ENCODE peak calls at places on chromosomes 5 and 9, in eight cellular contexts. One of them, this sample, is unnamed.
A peak's percentile ranks its signal among the peaks of the same experiment; 100 is the strongest.

GRCh38 chr9:86829496-86830046 is 117.7 kb downstream of the GAS1 start:
- DNase-seq in IMR-90: no peak
- DNase-seq in effector memory CD4-positive, alpha-beta T cell: no peak
- DNase-seq in CD8-positive, alpha-beta T cell: no peak
- DNase-seq in A549: no peak
- DNase-seq in cardiac muscle cell: no peak
- DNase-seq in left lung: no peak
- DNase-seq in transverse colon: no peak
- DNase-seq in this sample: no peak

GRCh38 chr9:86322973-86323644 is 31.1 kb downstream of the TUT7 start:
- DNase-seq in IMR-90: peak; percentile 83
- DNase-seq in left lung: no peak
- DNase-seq in effector memory CD4-positive, alpha-beta T cell: no peak
- DNase-seq in CD8-positive, alpha-beta T cell: no peak
- DNase-seq in cardiac muscle cell: no peak
- DNase-seq in transverse colon: no peak
- DNase-seq in A549: no peak
- DNase-seq in this sample: no peak

GRCh38 chr5:97534166-97534565 is 351.1 kb upstream of the RIOK2 start:
- DNase-seq in transverse colon: peak; percentile 26
- DNase-seq in effector memory CD4-positive, alpha-beta T cell: no peak
- DNase-seq in A549: peak; percentile 56
- DNase-seq in CD8-positive, alpha-beta T cell: no peak
- DNase-seq in left lung: no peak
- DNase-seq in IMR-90: peak; percentile 94
- DNase-seq in cardiac muscle cell: peak; percentile 52
- DNase-seq in this sample: no peak

GRCh38 chr5:11468334-11469039 is 435.8 kb downstream of the CTNND2 start:
- DNase-seq in CD8-positive, alpha-beta T cell: no peak
- DNase-seq in effector memory CD4-positive, alpha-beta T cell: no peak
- DNase-seq in cardiac muscle cell: no peak
- DNase-seq in left lung: no peak
- DNase-seq in A549: no peak
- DNase-seq in IMR-90: no peak
- DNase-seq in transverse colon: no peak
- DNase-seq in this sample: no peak

GRCh38 chr5:103510851-103511553 is 51.6 kb downstream of the NUDT12 start:
- DNase-seq in cardiac muscle cell: no peak
- DNase-seq in effector memory CD4-positive, alpha-beta T cell: no peak
- DNase-seq in transverse colon: no peak
- DNase-seq in left lung: no peak
- DNase-seq in A549: peak; percentile 79
- DNase-seq in CD8-positive, alpha-beta T cell: no peak
- DNase-seq in IMR-90: no peak
- DNase-seq in this sample: no peak

GRCh38 chr5:110639307-110639902 is 87.1 kb downstream of the TMEM232 start:
- DNase-seq in effector memory CD4-positive, alpha-beta T cell: no peak
- DNase-seq in IMR-90: peak; percentile 2
- DNase-seq in CD8-positive, alpha-beta T cell: no peak
- DNase-seq in cardiac muscle cell: no peak
- DNase-seq in transverse colon: no peak
- DNase-seq in left lung: no peak
- DNase-seq in A549: no peak
- DNase-seq in this sample: no peak

GRCh38 chr9:108151161-108151586 is 661.6 kb upstream of the KLF4 start:
- DNase-seq in transverse colon: no peak
- DNase-seq in IMR-90: peak; percentile 60
- DNase-seq in A549: no peak
- DNase-seq in CD8-positive, alpha-beta T cell: no peak
- DNase-seq in cardiac muscle cell: no peak
- DNase-seq in effector memory CD4-positive, alpha-beta T cell: no peak
- DNase-seq in left lung: no peak
- DNase-seq in this sample: peak; percentile 34

GRCh38 chr5:73944581-73944980 is 318.6 kb downstream of the ARHGEF28 start:
- DNase-seq in left lung: no peak
- DNase-seq in effector memory CD4-positive, alpha-beta T cell: no peak
- DNase-seq in cardiac muscle cell: no peak
- DNase-seq in IMR-90: no peak
- DNase-seq in CD8-positive, alpha-beta T cell: no peak
- DNase-seq in transverse colon: no peak
- DNase-seq in A549: no peak
- DNase-seq in this sample: no peak

GRCh38 chr5:61748651-61749050 is 416.6 kb downstream of the ZSWIM6 start:
- DNase-seq in left lung: no peak
- DNase-seq in transverse colon: no peak
- DNase-seq in CD8-positive, alpha-beta T cell: no peak
- DNase-seq in cardiac muscle cell: no peak
- DNase-seq in A549: no peak
- DNase-seq in IMR-90: no peak
- DNase-seq in effector memory CD4-positive, alpha-beta T cell: no peak
- DNase-seq in this sample: no peak

GRCh38 chr5:172872997-172873491 is 39.0 kb downstream of the ERGIC1 start:
- DNase-seq in IMR-90: peak; percentile 64
- DNase-seq in CD8-positive, alpha-beta T cell: no peak
- DNase-seq in A549: no peak
- DNase-seq in transverse colon: peak; percentile 58
- DNase-seq in left lung: no peak
- DNase-seq in cardiac muscle cell: peak; percentile 79
- DNase-seq in effector memory CD4-positive, alpha-beta T cell: no peak
- DNase-seq in this sample: peak; percentile 93

GRCh38 chr9:125049212-125049611 is 94.1 kb downstream of the SCAI start:
- DNase-seq in CD8-positive, alpha-beta T cell: no peak
- DNase-seq in A549: no peak
- DNase-seq in effector memory CD4-positive, alpha-beta T cell: no peak
- DNase-seq in transverse colon: no peak
- DNase-seq in left lung: no peak
- DNase-seq in cardiac muscle cell: no peak
- DNase-seq in IMR-90: peak; percentile 15
- DNase-seq in this sample: no peak

GRCh38 chr5:178394074-178394473 is 161.5 kb upstream of the PHYKPL start:
- DNase-seq in CD8-positive, alpha-beta T cell: no peak
- DNase-seq in IMR-90: no peak
- DNase-seq in transverse colon: no peak
- DNase-seq in left lung: no peak
- DNase-seq in effector memory CD4-positive, alpha-beta T cell: no peak
- DNase-seq in A549: no peak
- DNase-seq in cardiac muscle cell: no peak
- DNase-seq in this sample: no peak

GRCh38 chr5:120252839-120253238 is 211.3 kb upstream of the PRR16 start:
- DNase-seq in left lung: no peak
- DNase-seq in IMR-90: peak; percentile 62
- DNase-seq in transverse colon: no peak
- DNase-seq in CD8-positive, alpha-beta T cell: no peak
- DNase-seq in cardiac muscle cell: no peak
- DNase-seq in effector memory CD4-positive, alpha-beta T cell: no peak
- DNase-seq in A549: no peak
- DNase-seq in this sample: no peak

GRCh38 chr5:126097881-126098280 is 325.3 kb upstream of the GRAMD2B start:
- DNase-seq in transverse colon: no peak
- DNase-seq in left lung: no peak
- DNase-seq in effector memory CD4-positive, alpha-beta T cell: no peak
- DNase-seq in cardiac muscle cell: no peak
- DNase-seq in IMR-90: no peak
- DNase-seq in A549: no peak
- DNase-seq in CD8-positive, alpha-beta T cell: no peak
- DNase-seq in this sample: no peak

GRCh38 chr9:36765468-36766341 is 193.0 kb downstream of the MELK start:
- DNase-seq in effector memory CD4-positive, alpha-beta T cell: peak; percentile 82
- DNase-seq in IMR-90: peak; percentile 35
- DNase-seq in left lung: peak; percentile 68
- DNase-seq in cardiac muscle cell: peak; percentile 80
- DNase-seq in transverse colon: peak; percentile 86
- DNase-seq in CD8-positive, alpha-beta T cell: peak; percentile 95
- DNase-seq in A549: peak; percentile 96
- DNase-seq in this sample: peak; percentile 66

GRCh38 chr5:93279292-93279974 is 301.6 kb downstream of the NR2F1-AS1 start:
- DNase-seq in A549: no peak
- DNase-seq in CD8-positive, alpha-beta T cell: no peak
- DNase-seq in cardiac muscle cell: no peak
- DNase-seq in left lung: no peak
- DNase-seq in effector memory CD4-positive, alpha-beta T cell: no peak
- DNase-seq in IMR-90: peak; percentile 61
- DNase-seq in transverse colon: no peak
- DNase-seq in this sample: no peak

GRCh38 chr5:83000922-83001321 is 76.3 kb downstream of the TMEM167A start:
- DNase-seq in CD8-positive, alpha-beta T cell: no peak
- DNase-seq in effector memory CD4-positive, alpha-beta T cell: no peak
- DNase-seq in IMR-90: no peak
- DNase-seq in transverse colon: no peak
- DNase-seq in left lung: no peak
- DNase-seq in A549: no peak
- DNase-seq in cardiac muscle cell: no peak
- DNase-seq in this sample: no peak
- H3K4me1 ChIP-seq in CD8-positive, alpha-beta T cell: no peaks in the 10 kb centered on the region
- H3K4me1 ChIP-seq in effector memory CD4-positive, alpha-beta T cell: no peaks in the 10 kb centered on the region
- H3K4me1 ChIP-seq in IMR-90: no peaks in the 10 kb centered on the region
- H3K4me1 ChIP-seq in transverse colon: no peaks in the 10 kb centered on the region
- H3K4me1 ChIP-seq in left lung: no peaks in the 10 kb centered on the region
- H3K4me1 ChIP-seq in A549: peaks cover 6% of the 10 kb centered on the region
- H3K4me1 ChIP-seq in cardiac muscle cell: no peaks in the 10 kb centered on the region
- H3K4me1 ChIP-seq in this sample: no peaks in the 10 kb centered on the region

GRCh38 chr9:128499920-128500319 is 4.6 kb upstream of the GLE1 start:
- DNase-seq in cardiac muscle cell: no peak
- DNase-seq in effector memory CD4-positive, alpha-beta T cell: no peak
- DNase-seq in CD8-positive, alpha-beta T cell: no peak
- DNase-seq in left lung: no peak
- DNase-seq in transverse colon: no peak
- DNase-seq in A549: no peak
- DNase-seq in IMR-90: no peak
- DNase-seq in this sample: no peak

GRCh38 chr9:128504485-128505413 is at the start of gene GLE1:
- DNase-seq in left lung: peak; percentile 96
- DNase-seq in effector memory CD4-positive, alpha-beta T cell: peak; percentile 96
- DNase-seq in cardiac muscle cell: peak; percentile 95
- DNase-seq in A549: peak; percentile 94
- DNase-seq in CD8-positive, alpha-beta T cell: peak; percentile 99
- DNase-seq in IMR-90: peak; percentile 86
- DNase-seq in transverse colon: peak; percentile 97
- DNase-seq in this sample: peak; percentile 96

GRCh38 chr9:128505414-128505765 is 871 bp downstream of the GLE1 start:
- DNase-seq in cardiac muscle cell: no peak
- DNase-seq in IMR-90: peak; percentile 40
- DNase-seq in transverse colon: no peak
- DNase-seq in left lung: no peak
- DNase-seq in effector memory CD4-positive, alpha-beta T cell: no peak
- DNase-seq in CD8-positive, alpha-beta T cell: no peak
- DNase-seq in A549: no peak
- DNase-seq in this sample: no peak

GRCh38 chr9:128498911-128499310 is 5.6 kb upstream of the GLE1 start:
- DNase-seq in IMR-90: no peak
- DNase-seq in A549: no peak
- DNase-seq in effector memory CD4-positive, alpha-beta T cell: no peak
- DNase-seq in left lung: no peak
- DNase-seq in transverse colon: no peak
- DNase-seq in CD8-positive, alpha-beta T cell: no peak
- DNase-seq in cardiac muscle cell: no peak
- DNase-seq in this sample: no peak

DNA sequence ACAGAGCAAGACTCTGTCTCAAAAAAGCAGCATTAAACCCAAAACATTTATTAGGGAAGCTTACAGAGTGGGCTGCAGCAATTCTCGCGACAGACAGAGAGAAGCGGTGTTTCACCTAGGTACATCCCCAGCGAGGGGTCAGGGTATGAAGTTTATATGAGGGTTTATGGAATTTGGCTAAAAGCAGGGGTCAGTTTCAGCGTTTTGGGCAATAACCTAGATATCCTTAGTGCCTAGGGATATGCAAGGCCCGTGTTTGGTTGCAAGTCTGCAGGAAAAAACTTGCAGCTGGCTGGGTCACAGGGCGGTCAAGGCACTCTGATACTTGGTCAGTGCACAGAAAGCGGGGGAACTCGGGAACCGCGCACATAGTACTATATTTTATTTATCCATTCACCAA is 649 bp upstream of the GLE1 start:
- DNase-seq in cardiac muscle cell: peak; percentile 17
- DNase-seq in left lung: no peak
- DNase-seq in effector memory CD4-positive, alpha-beta T cell: no peak
- DNase-seq in transverse colon: peak; percentile 32
- DNase-seq in IMR-90: no peak
- DNase-seq in CD8-positive, alpha-beta T cell: no peak
- DNase-seq in A549: no peak
- DNase-seq in this sample: no peak
- H3K4me3 ChIP-seq in cardiac muscle cell: peak overlapping the region; percentile 80
- H3K4me3 ChIP-seq in left lung: peak overlapping the region; percentile 80
- H3K4me3 ChIP-seq in effector memory CD4-positive, alpha-beta T cell: peak overlapping the region; percentile 96
- H3K4me3 ChIP-seq in transverse colon: peak overlapping the region; percentile 59
- H3K4me3 ChIP-seq in IMR-90: peak overlapping the region; percentile 84
- H3K4me3 ChIP-seq in CD8-positive, alpha-beta T cell: peak overlapping the region; percentile 38
- H3K4me3 ChIP-seq in A549: peak overlapping the region; percentile 74
- H3K4me3 ChIP-seq in this sample: peak overlapping the region; percentile 75

DNA sequence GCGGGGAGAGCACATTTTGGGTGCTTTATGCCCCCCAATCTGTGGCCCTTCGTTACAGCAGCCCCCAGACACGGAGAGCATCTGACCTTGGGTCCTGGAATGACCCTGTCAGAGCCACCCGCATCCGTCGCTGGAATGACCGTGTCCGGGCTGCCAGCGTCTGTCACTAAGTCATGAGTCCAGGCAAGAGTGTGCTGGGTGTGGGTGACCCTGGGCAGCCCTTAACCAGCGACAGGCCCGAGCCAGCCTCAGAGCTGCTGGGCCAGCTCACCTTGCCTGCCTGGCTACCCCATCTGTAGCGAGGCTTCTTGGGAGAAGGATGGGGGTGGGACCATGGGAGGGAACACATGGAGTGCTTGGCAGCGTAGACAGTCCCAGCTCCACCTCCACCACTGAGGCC is 46.8 kb upstream of the NOTCH1 start:
- DNase-seq in cardiac muscle cell: no peak
- DNase-seq in IMR-90: no peak
- DNase-seq in effector memory CD4-positive, alpha-beta T cell: no peak
- DNase-seq in CD8-positive, alpha-beta T cell: no peak
- DNase-seq in A549: no peak
- DNase-seq in left lung: no peak
- DNase-seq in transverse colon: no peak
- DNase-seq in this sample: peak; percentile 31
- H3K27ac ChIP-seq in cardiac muscle cell: no peak overlapping the region
- H3K27ac ChIP-seq in IMR-90: no peak overlapping the region
- H3K27ac ChIP-seq in effector memory CD4-positive, alpha-beta T cell: no peak overlapping the region
- H3K27ac ChIP-seq in CD8-positive, alpha-beta T cell: no peak overlapping the region
- H3K27ac ChIP-seq in A549: no peak overlapping the region
- H3K27ac ChIP-seq in left lung: no peak overlapping the region
- H3K27ac ChIP-seq in transverse colon: no peak overlapping the region
- H3K27ac ChIP-seq in this sample: no peak overlapping the region

DNA sequence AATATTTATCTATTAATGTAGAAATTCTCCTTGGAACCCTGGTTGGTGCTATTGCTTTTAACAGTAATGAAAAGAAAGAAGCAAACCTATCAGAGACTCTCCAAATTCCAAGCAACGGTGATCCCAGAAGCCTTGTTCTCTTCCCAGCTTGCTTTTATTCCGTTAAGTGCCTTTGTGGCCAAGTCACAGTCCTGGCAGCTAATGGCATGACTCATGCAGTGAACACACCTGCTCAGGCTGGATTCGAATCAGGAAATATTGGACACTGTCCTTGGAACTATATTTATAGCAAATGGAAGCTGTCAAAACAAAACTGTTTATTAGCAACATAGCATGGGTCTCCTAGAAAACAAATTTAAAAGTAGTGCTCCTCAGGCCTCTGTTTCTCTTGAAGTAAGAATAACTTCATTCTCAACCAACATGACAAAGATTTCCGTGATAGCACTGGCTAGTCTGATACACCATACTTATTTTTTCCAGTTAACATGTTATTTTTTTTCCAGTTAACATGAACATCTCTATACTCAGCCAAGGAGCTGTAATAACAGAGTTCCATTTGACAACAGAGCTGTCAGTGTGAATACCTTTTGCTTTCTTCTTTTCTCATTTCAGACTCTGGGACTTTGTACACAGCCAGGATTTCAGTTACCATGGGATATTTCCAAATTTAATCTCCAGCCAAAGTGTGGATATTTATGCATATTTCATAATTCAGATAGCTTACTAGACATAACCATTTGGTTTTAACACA is 502.4 kb downstream of the GADD45G start:
- DNase-seq in cardiac muscle cell: no peak
- DNase-seq in IMR-90: no peak
- DNase-seq in A549: peak; percentile 28
- DNase-seq in effector memory CD4-positive, alpha-beta T cell: no peak
- DNase-seq in left lung: peak; percentile 60
- DNase-seq in CD8-positive, alpha-beta T cell: no peak
- DNase-seq in transverse colon: peak; percentile 36
- DNase-seq in this sample: no peak
- H3K4me1 ChIP-seq in cardiac muscle cell: no peaks in the 10 kb centered on the region
- H3K4me1 ChIP-seq in IMR-90: no peaks in the 10 kb centered on the region
- H3K4me1 ChIP-seq in A549: no peaks in the 10 kb centered on the region
- H3K4me1 ChIP-seq in effector memory CD4-positive, alpha-beta T cell: no peaks in the 10 kb centered on the region
- H3K4me1 ChIP-seq in left lung: peaks cover 26% of the 10 kb centered on the region
- H3K4me1 ChIP-seq in CD8-positive, alpha-beta T cell: peaks cover 2% of the 10 kb centered on the region
- H3K4me1 ChIP-seq in transverse colon: peaks cover 6% of the 10 kb centered on the region
- H3K4me1 ChIP-seq in this sample: peaks cover 3% of the 10 kb centered on the region

This sample was measured in right cardiac atrium.